ENCODE peak calls at places on chromosomes 7 and 10, in nine cellular contexts. K is neural progenitor cell, X is stomach, M is lower leg skin, W is kidney, Z is colonic mucosa, R is bronchial epithelial cell, H is HL-60, Q is GM23338. F is an unnamed sample.

GRCh38 chr7:47320296-47320695 is 261.6 kb downstream of the TNS3 start:
- DNase-seq in Z (no peak), Q (no peak), M (no peak), R (no peak), K (no peak), X (no peak), H (no peak), W (no peak), F (no peak)

GRCh38 chr10:71632896-71633600 is 86.5 kb downstream of the C10orf105 start:
- DNase-seq in M (no peak), Z (no peak), Q (no peak), R (no peak), W (no peak), K (peak; percentile 60), X (no peak), H (no peak), F (no peak)

GRCh38 chr7:85103352-85103751 is 83.5 kb downstream of the SEMA3D start:
- DNase-seq in Z (peak; percentile 21), K (no peak), Q (no peak), X (no peak), R (peak; percentile 15), M (peak; percentile 51), W (no peak), H (no peak), F (no peak)

GRCh38 chr7:121909721-121910359 is 36.9 kb downstream of the PTPRZ1 start:
- DNase-seq in M (no peak), Q (peak; percentile 39), R (no peak), K (peak; percentile 24), W (no peak), H (no peak), X (no peak), Z (no peak), F (no peak)

GRCh38 chr7:83697814-83698530 is 49.0 kb upstream of the SEMA3E start:
- DNase-seq in M (no peak), H (no peak), R (no peak), X (no peak), K (no peak), Z (no peak), Q (no peak), W (no peak), F (no peak)

GRCh38 chr7:130758429-130759056 is 24.5 kb upstream of the KLF14 start:
- DNase-seq in K (peak; percentile 61), W (no peak), Z (no peak), H (no peak), Q (peak; percentile 68), M (no peak), X (no peak), R (peak; percentile 61), F (no peak)

GRCh38 chr10:117499248-117500105 is 43.1 kb upstream of the EMX2 start:
- DNase-seq in Q (no peak), Z (no peak), X (no peak), M (no peak), K (no peak), H (no peak), R (no peak), W (no peak), F (no peak)

GRCh38 chr7:81606078-81606863 is 163.6 kb downstream of the HGF start:
- DNase-seq in Q (no peak), Z (no peak), K (no peak), R (no peak), H (no peak), W (no peak), X (no peak), M (no peak), F (no peak)

GRCh38 chr10:59991661-59992060 is 85.3 kb upstream of the CCDC6 start:
- DNase-seq in X (peak; percentile 41), M (peak; percentile 81), H (peak; percentile 39), R (peak; percentile 96), K (peak; percentile 42), Z (peak; percentile 75), Q (peak; percentile 76), W (no peak), F (peak; percentile 4)

GRCh38 chr10:3775671-3776551 is 9.1 kb downstream of the KLF6 start:
- DNase-seq in R (peak; percentile 78), Z (no peak), K (peak; percentile 63), X (no peak), W (no peak), H (peak; percentile 51), Q (peak; percentile 75), M (peak; percentile 59), F (no peak)

GRCh38 chr7:6507906-6508305 is 43.4 kb downstream of the GRID2IP start:
- DNase-seq in W (no peak), X (no peak), M (no peak), Q (no peak), K (no peak), R (no peak), Z (no peak), H (no peak), F (no peak)

GRCh38 chr7:103636153-103636552 is 190.1 kb upstream of the SLC26A5 start:
- DNase-seq in M (no peak), K (peak; percentile 35), Q (peak; percentile 70), H (no peak), W (no peak), Z (no peak), R (peak; percentile 33), X (no peak), F (no peak)

GRCh38 chr7:66837007-66837406 is 84.0 kb upstream of the TMEM248 start:
- DNase-seq in K (peak; percentile 76), Z (peak; percentile 71), W (no peak), Q (peak; percentile 93), H (peak; percentile 77), R (peak; percentile 10), X (peak; percentile 46), M (no peak), F (no peak)

GRCh38 chr10:79105818-79106217 is 37.1 kb downstream of the ZMIZ1 start:
- DNase-seq in Z (no peak), X (no peak), K (no peak), W (no peak), Q (no peak), M (no peak), H (no peak), R (no peak), F (no peak)
- TF ChIP-seq CTCF in Z (no peak), X (no peak), K (no peak), W (no peak), Q (no peak), M (no peak), H (no peak), R (no peak), F (no peak)

GRCh38 chr10:103605359-103606156 is 112.1 kb downstream of the NEURL1 start:
- DNase-seq in R (peak; percentile 25), Q (peak; percentile 66), M (peak; percentile 43), H (peak; percentile 45), X (peak; percentile 53), Z (peak; percentile 68), W (no peak), K (peak; percentile 30), F (peak; percentile 41)
- TF ChIP-seq CTCF in R (peak; percentile 77), Q (peak; percentile 83), M (peak; percentile 46), H (peak; percentile 78), X (no peak), Z (peak; percentile 64), W (peak; percentile 73), K (peak; percentile 51), F (peak; percentile 81)

GRCh38 chr10:11875183-11875498 is 52.0 kb downstream of the PROSER2 start:
- DNase-seq in M (no peak), X (no peak), K (no peak), Z (no peak), H (no peak), Q (peak; percentile 55), W (no peak), R (no peak), F (no peak)
- TF ChIP-seq CTCF in M (no peak), X (no peak), K (no peak), Z (no peak), H (no peak), Q (no peak), W (no peak), R (no peak), F (no peak)

DNA sequence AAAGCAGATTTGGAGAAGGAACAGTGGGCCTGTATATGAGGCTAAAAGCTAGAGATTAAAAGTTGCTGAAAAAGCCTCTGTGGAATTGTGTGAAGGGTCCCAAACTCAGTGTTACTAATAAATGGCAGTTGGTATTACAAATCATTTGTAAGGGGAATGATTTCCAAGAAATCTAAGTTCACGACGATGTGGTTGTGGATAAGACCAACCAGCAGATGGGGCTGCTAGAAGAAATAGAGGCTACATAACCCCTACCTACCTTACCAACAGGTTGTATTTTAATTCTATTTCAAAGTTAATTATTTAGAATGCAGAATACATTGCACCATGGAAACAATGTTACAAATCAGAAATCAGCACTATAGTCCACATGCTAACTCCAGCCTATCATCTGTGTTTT is 377.1 kb downstream of the HPSE2 start:
- DNase-seq in H (no peak), M (no peak), K (peak; percentile 7), Q (peak; percentile 62), W (no peak), Z (no peak), R (peak; percentile 5), X (no peak), F (no peak)
- TF ChIP-seq CTCF in H (no peak), M (no peak), K (peak; percentile 51), Q (peak; percentile 67), W (no peak), Z (no peak), R (no peak), X (no peak), F (peak; percentile 24)

DNA sequence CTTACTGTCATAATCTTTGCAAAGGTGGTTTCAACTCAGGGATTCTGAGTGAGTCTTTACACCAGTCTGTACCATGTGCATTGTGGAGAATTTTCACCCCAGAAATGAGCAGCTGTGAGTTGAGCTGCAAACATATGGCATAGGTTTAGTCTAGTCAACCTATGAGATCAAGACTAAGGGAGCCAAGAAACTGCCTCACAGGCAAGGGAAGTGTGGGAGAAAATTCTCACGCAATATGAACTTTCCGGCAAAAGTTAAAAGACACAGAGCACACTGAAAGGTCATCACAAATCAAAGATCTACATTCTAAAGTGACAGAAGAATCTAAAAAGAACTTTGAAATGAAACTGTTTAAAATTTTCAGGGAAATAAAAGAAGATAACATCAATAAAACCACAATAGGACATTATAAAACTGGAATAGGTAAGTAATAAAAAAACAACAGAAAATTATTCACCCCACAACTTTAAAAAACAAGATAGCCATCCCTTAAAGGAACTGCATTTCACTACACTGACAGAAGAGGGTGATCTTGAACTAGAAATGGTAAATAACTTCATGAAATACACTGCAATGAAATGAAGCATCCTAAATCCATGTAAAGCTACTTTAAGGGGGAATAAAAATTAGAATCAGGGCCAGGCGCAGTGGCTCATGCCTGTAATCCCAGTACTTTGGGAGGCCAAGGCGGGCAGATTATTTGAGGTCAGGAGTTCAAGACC is 63.5 kb downstream of the LGI1 start:
- DNase-seq in W (no peak), Z (no peak), K (peak; percentile 27), X (no peak), Q (peak; percentile 70), M (no peak), H (no peak), R (peak; percentile 55), F (no peak)
- TF ChIP-seq CTCF in W (peak; percentile 45), Z (peak; percentile 54), K (peak; percentile 70), X (no peak), Q (peak; percentile 65), M (no peak), H (no peak), R (peak; percentile 23), F (peak; percentile 27)

F was measured in endothelial cell.